ENCODE peak calls at places on chromosomes 3 and 15, in ten cellular contexts. N, H, K, T, R, V, M, Z, S and J are unnamed samples.

GRCh38 chr3:192869131-192870027 is 48.3 kb downstream of the MB21D2 start:
- DNase-seq in M (peak), R (peak), V (no peak), N (no peak), T (no peak), H (no peak), Z (no peak), S (no peak), K (peak), J (peak)

GRCh38 chr3:165653130-165653778 is 184.0 kb downstream of the BCHE start:
- DNase-seq in S (no peak), N (no peak), T (no peak), V (no peak), M (no peak), K (no peak), Z (no peak), R (no peak), H (peak), J (no peak)

GRCh38 chr15:66945286-66945685 is 120.1 kb upstream of the SMAD3 start:
- DNase-seq in Z (no peak), H (no peak), S (no peak), M (no peak), N (no peak), T (no peak), V (no peak), R (no peak), K (no peak), J (no peak)

GRCh38 chr15:50287324-50288116 is 22.0 kb upstream of the HDC start:
- DNase-seq in V (no peak), H (no peak), R (no peak), K (no peak), N (no peak), T (no peak), S (no peak), Z (no peak), M (no peak), J (no peak)

GRCh38 chr15:80695911-80696651 is 971 bp downstream of the ABHD17C start:
- DNase-seq in M (no peak), K (no peak), H (peak), T (peak), R (peak), S (no peak), N (peak), V (no peak), Z (peak), J (no peak)

GRCh38 chr3:119257654-119258410 is 17.2 kb upstream of the B4GALT4 start:
- DNase-seq in H (peak), M (no peak), S (no peak), R (no peak), Z (no peak), N (no peak), T (no peak), K (peak), V (no peak), J (no peak)

GRCh38 chr3:98731720-98732238 is 31.4 kb upstream of the ST3GAL6 start:
- DNase-seq in Z (no peak), R (no peak), V (no peak), S (no peak), K (no peak), M (no peak), T (no peak), H (no peak), N (no peak), J (no peak)

GRCh38 chr3:38646630-38647029 is 2.9 kb downstream of the SCN5A start:
- DNase-seq in K (peak), M (no peak), V (no peak), Z (peak), S (no peak), T (no peak), R (no peak), N (no peak), H (no peak), J (peak)

GRCh38 chr15:89822951-89823701 is 8.5 kb upstream of the ANPEP start:
- DNase-seq in S (no peak), M (no peak), N (no peak), Z (no peak), H (no peak), R (no peak), V (no peak), K (peak), T (no peak), J (no peak)

GRCh38 chr15:38069001-38069400 is 134.6 kb downstream of the TMCO5A start:
- DNase-seq in T (no peak), V (no peak), R (no peak), K (peak), M (no peak), H (peak), S (no peak), Z (peak), N (no peak), J (peak)

GRCh38 chr3:70049761-70050160 is 50.2 kb downstream of the SAMMSON start:
- DNase-seq in K (peak), H (no peak), N (peak), S (no peak), M (no peak), Z (no peak), T (no peak), R (no peak), V (no peak), J (no peak)

GRCh38 chr3:126262227-126262626 is 81.8 kb upstream of the ALDH1L1 start:
- DNase-seq in K (no peak), M (no peak), N (no peak), S (no peak), H (no peak), Z (no peak), T (no peak), R (no peak), V (no peak), J (no peak)

GRCh38 chr3:134104031-134104430 is 74.3 kb upstream of the SLCO2A1 start:
- DNase-seq in Z (no peak), M (no peak), N (no peak), R (no peak), K (peak), H (no peak), S (no peak), V (no peak), T (no peak), J (no peak)

GRCh38 chr15:50828610-50829206 is 63.2 kb upstream of the SPPL2A start:
- DNase-seq in T (no peak), K (peak), M (peak), R (peak), Z (peak), V (no peak), N (no peak), S (no peak), H (no peak), J (peak)

GRCh38 chr15:76340802-76341365 is 4.3 kb downstream of the ISL2 start:
- DNase-seq in N (peak), T (peak), Z (peak), S (peak), K (no peak), M (no peak), H (peak), R (no peak), V (no peak), J (peak)

GRCh38 chr3:30667250-30667585 is 60.8 kb downstream of the TGFBR2 start:
- DNase-seq in M (no peak), V (no peak), T (no peak), K (no peak), R (no peak), Z (peak), N (no peak), S (no peak), H (no peak), J (peak)

GRCh38 chr3:112651516-112651915 is 10.6 kb upstream of the CCDC80 start:
- DNase-seq in N (no peak), Z (no peak), K (peak), H (no peak), S (no peak), M (no peak), R (no peak), T (no peak), V (no peak), J (no peak)

GRCh38 chr3:58640700-58641372 is 25.7 kb downstream of the FAM3D start:
- DNase-seq in H (peak), T (peak), Z (peak), V (peak), R (peak), M (peak), S (peak), N (peak), K (peak), J (peak)

GRCh38 chr15:39585871-39586301 is 5.0 kb downstream of the THBS1 start:
- DNase-seq in T (no peak), S (no peak), K (no peak), V (no peak), N (no peak), M (no peak), R (no peak), H (no peak), Z (no peak), J (no peak)

GRCh38 chr15:57762302-57762701 is 55.8 kb downstream of the POLR2M start:
- DNase-seq in R (no peak), V (no peak), S (no peak), N (no peak), Z (no peak), H (no peak), M (no peak), K (no peak), T (no peak), J (no peak)

DNA sequence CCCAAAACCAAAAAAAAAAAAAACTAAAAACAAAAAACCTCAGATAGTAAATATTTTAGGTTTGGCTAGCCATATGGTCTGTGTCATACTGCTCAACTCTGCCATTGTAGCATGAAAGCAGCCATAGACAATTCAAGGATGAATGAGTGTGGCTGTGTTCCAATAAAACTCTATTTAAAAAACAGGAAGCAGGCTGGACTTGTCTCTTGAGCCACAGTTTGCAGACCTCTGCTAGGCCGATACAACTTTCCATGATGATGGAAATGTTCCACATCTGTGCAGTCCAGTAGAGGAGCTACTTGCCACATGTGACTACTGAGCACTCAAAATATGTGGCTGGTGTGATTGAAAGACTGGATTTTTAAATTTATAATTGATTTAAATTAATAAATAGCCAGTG is 11.1 kb downstream of the EFCAB12 start:
- DNase-seq in T (no peak), Z (no peak), N (no peak), S (no peak), R (no peak), K (peak), H (no peak), V (no peak), M (no peak), J (no peak)
- H3K27ac ChIP-seq in T (no peak), Z (no peak), N (no peak), S (no peak), R (no peak), K (peak), H (no peak), V (no peak), M (no peak), J (no peak)

GRCh38 chr3:177906573-177907229 is 629.5 kb upstream of the KCNMB2 start:
- DNase-seq in N (no peak), V (no peak), M (no peak), K (no peak), T (no peak), R (no peak), Z (no peak), H (no peak), S (no peak), J (no peak)

GRCh38 chr3:177905173-177905894 is 630.9 kb upstream of the KCNMB2 start:
- DNase-seq in H (no peak), R (no peak), V (no peak), M (no peak), Z (no peak), T (no peak), N (no peak), S (no peak), K (peak), J (no peak)

GRCh38 chr3:177904661-177905060 is 631.6 kb upstream of the KCNMB2 start:
- DNase-seq in K (peak), H (no peak), Z (no peak), M (no peak), S (no peak), R (no peak), N (no peak), T (no peak), V (no peak), J (no peak)

DNA sequence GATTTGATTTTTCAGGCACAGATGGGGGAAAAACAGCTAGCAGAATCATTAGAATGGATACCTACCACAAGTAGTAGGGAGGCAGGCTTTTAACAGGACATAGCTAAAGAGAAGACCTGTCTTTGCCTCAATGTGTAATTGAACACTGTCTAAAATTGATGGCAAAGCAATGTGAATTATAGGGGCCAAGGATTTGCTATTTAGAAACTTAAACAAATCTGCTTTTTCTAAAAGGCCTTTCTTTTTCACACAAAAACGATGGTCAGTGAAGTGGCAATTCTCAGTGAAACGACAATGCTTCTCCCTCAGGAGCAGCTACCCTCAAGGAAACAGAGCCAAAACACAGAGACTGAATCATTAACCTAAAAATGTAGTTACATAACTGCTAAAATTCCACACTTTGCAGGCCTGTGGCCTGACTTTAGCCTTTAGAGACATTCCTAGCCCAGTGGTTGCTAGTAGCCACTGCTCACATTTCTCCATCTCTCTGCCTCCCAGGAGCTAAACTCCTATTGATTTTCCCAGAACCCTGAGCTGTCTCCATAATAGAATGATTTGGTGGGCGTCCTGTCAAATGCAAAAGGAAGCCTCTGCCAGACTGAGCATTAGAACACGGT is 630.2 kb upstream of the KCNMB2 start:
- DNase-seq in N (peak), M (no peak), S (no peak), H (no peak), Z (peak), K (peak), T (no peak), R (no peak), V (no peak), J (no peak)
- H3K27ac ChIP-seq in N (peak), M (peak), S (peak), H (no peak), Z (peak), K (peak), T (peak), R (peak), V (peak), J (no peak)

GRCh38 chr3:16472593-16472992 is 40.9 kb downstream of the RFTN1 start:
- DNase-seq in R (no peak), Z (no peak), M (no peak), K (no peak), V (no peak), S (no peak), H (no peak), T (no peak), N (no peak), J (no peak)
- H3K27ac ChIP-seq in R (peak), Z (no peak), M (no peak), K (no peak), V (no peak), S (no peak), H (no peak), T (no peak), N (no peak), J (no peak)

GRCh38 chr3:124829175-124829818 is 57.9 kb downstream of the ITGB5 start:
- DNase-seq in S (no peak), K (no peak), R (peak), Z (no peak), H (no peak), T (no peak), V (no peak), N (no peak), M (peak), J (no peak)

GRCh38 chr3:124823648-124824047 is 63.5 kb downstream of the ITGB5 start:
- DNase-seq in S (no peak), M (no peak), T (no peak), R (no peak), K (no peak), H (no peak), N (no peak), Z (no peak), V (no peak), J (no peak)

GRCh38 chr3:124824286-124824915 is 62.8 kb downstream of the ITGB5 start:
- DNase-seq in Z (no peak), T (no peak), K (peak), N (no peak), M (no peak), S (no peak), V (no peak), R (no peak), H (no peak), J (no peak)

GRCh38 chr3:124829819-124830554 is 57.2 kb downstream of the ITGB5 start:
- DNase-seq in H (no peak), S (no peak), N (no peak), K (no peak), V (no peak), Z (no peak), T (no peak), M (peak), R (no peak), J (no peak)

DNA sequence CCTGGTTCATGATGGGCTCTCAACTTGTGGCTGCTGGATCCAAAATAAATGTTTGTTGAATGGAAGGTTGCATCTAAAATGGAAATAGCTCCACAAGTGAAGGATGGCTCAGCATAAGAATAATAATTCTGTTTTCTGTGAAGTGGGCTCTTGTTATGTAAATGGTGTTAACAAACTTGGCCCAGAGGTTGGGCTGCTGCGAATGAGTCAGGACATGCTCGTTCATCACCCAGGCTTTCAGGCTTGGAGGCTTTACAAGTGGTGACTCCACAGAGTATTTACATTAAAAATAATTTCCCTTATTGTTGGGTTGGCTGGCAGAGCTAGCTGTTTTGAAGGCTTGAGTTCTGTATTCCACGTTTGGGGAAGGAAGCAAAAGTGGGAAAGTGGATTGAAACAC is 60.5 kb downstream of the ITGB5 start:
- DNase-seq in N (no peak), H (no peak), Z (no peak), M (no peak), V (no peak), T (no peak), K (peak), S (no peak), R (no peak), J (peak)
- H3K27ac ChIP-seq in N (no peak), H (no peak), Z (no peak), M (peak), V (no peak), T (no peak), K (no peak), S (no peak), R (no peak), J (peak)

GRCh38 chr3:167876603-167877325 is 141.2 kb downstream of the SERPINI1 start:
- DNase-seq in K (peak), V (no peak), S (no peak), T (no peak), R (no peak), H (no peak), N (no peak), Z (no peak), M (peak), J (peak)
- H3K27ac ChIP-seq in K (no peak), V (peak), S (no peak), T (no peak), R (peak), H (no peak), N (no peak), Z (no peak), M (peak), J (no peak)

DNA sequence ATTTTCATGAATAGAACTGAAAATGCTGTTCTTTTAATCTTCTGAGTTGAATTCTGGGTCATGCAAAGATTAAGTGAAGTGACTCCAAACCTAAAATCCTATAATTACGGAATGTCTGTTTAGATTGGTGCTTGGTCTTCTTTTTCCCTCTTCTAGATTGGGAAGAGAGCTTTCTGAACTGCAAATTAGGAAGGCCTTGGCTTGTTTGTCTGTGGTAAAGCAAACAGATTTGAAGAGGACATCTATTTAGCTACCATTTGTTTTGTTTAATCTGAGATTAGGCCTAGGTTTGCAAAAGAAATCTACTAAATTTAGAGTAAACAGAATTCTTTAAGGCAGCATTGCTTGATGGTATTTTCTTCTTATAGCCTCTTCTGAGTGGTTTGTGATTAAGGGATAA is 23.5 kb downstream of the PAQR9 start:
- DNase-seq in V (no peak), S (no peak), N (no peak), K (no peak), H (no peak), M (no peak), R (no peak), T (no peak), Z (no peak), J (no peak)
- H3K27ac ChIP-seq in V (no peak), S (no peak), N (no peak), K (no peak), H (no peak), M (no peak), R (no peak), T (no peak), Z (peak), J (no peak)

GRCh38 chr15:99148851-99149276 is 44.0 kb downstream of the SYNM start:
- DNase-seq in Z (no peak), T (no peak), V (no peak), H (no peak), S (peak), K (no peak), R (no peak), M (no peak), N (no peak), J (no peak)
- H3K27ac ChIP-seq in Z (no peak), T (no peak), V (peak), H (no peak), S (no peak), K (no peak), R (peak), M (peak), N (no peak), J (no peak)